ENCODE peak calls at places on chromosomes 3 and 15, in seven cellular contexts. V is brain microvascular endothelial cell; A is activated naive CD8-positive, alpha-beta T cell treated with anti-CD3 and anti-CD28 coated beads, Interleukin-2, amount 50 U/mL, for 24 hours; U is cardiac fibroblast; L is ELR; T is stimulated activated CD8-positive, alpha-beta memory T cell treated with anti-CD3 and anti-CD28 coated beads, Interleukin-15, amount 100 ng/mL, for 24 hours; J is COR-L47. P is an unnamed sample.

GRCh38 chr3:197023998-197024651 is 5.5 kb downstream of the MELTF start:
- DNase-seq in T (no peak), L (no peak), J (no peak), U (no peak), V (no peak), A (no peak), P (no peak)

GRCh38 chr3:152402698-152403456 is 134.1 kb downstream of the MBNL1 start:
- DNase-seq in J (no peak), T (no peak), V (no peak), L (peak; percentile 42), A (no peak), U (no peak), P (peak; percentile 52)

GRCh38 chr15:55846108-55846707 is 103.3 kb upstream of the PRTG start:
- DNase-seq in J (peak; percentile 53), U (peak; percentile 90), A (peak; percentile 29), L (peak; percentile 85), V (peak; percentile 83), T (no peak), P (peak; percentile 51)

GRCh38 chr3:156525808-156526207 is 29.1 kb downstream of the SSR3 start:
- DNase-seq in A (no peak), J (no peak), V (no peak), L (peak; percentile 53), T (no peak), U (no peak), P (no peak)

GRCh38 chr3:124837065-124837464 is 50.1 kb downstream of the ITGB5 start:
- DNase-seq in A (no peak), V (no peak), L (no peak), J (no peak), T (no peak), U (no peak), P (no peak)

GRCh38 chr15:60899322-60899966 is 329.7 kb downstream of the RORA start:
- DNase-seq in J (no peak), V (no peak), U (no peak), T (no peak), L (no peak), A (no peak), P (no peak)

GRCh38 chr3:56110886-56111285 is 357.4 kb downstream of the ERC2 start:
- DNase-seq in J (no peak), L (no peak), V (no peak), A (no peak), U (no peak), T (no peak), P (no peak)

GRCh38 chr3:32603064-32603463 is 32.4 kb upstream of the DYNC1LI1 start:
- DNase-seq in L (no peak), A (no peak), U (no peak), V (no peak), J (no peak), T (no peak), P (no peak)

GRCh38 chr3:141074529-141074928 is 23.4 kb downstream of the SPSB4 start:
- DNase-seq in V (no peak), T (no peak), U (no peak), J (no peak), A (no peak), L (no peak), P (no peak)

GRCh38 chr3:190773948-190774347 is 88.5 kb downstream of the GMNC start:
- DNase-seq in J (no peak), A (no peak), L (no peak), V (no peak), U (no peak), T (no peak), P (no peak)

GRCh38 chr3:140388525-140388924 is 289.3 kb upstream of the TRIM42 start:
- DNase-seq in A (no peak), U (no peak), J (no peak), V (no peak), T (no peak), L (no peak), P (no peak)

GRCh38 chr15:81256916-81257315 is 60.2 kb downstream of the IL16 start:
- DNase-seq in L (peak; percentile 38), J (no peak), T (no peak), V (no peak), A (no peak), U (peak; percentile 77), P (no peak)

GRCh38 chr3:114418107-114418506 is 124.3 kb downstream of the TIGIT start:
- DNase-seq in L (peak; percentile 50), A (no peak), V (no peak), U (no peak), J (no peak), T (no peak), P (no peak)

GRCh38 chr15:76150508-76150907 is 90.7 kb downstream of the TMEM266 start:
- DNase-seq in J (no peak), U (no peak), L (no peak), A (no peak), T (no peak), V (no peak), P (no peak)

GRCh38 chr15:74168673-74169274 is 4.7 kb upstream of the ISLR start:
- DNase-seq in A (no peak), J (no peak), U (no peak), L (no peak), V (no peak), T (no peak), P (no peak)